ENCODE peak calls at places on chromosomes 6 and 20, in six cellular contexts. One of them, this sample, is unnamed.

GRCh38 chr6:26016326-26017275 is 54.0 kb downstream of the TRIM38 start:
- DNase-seq in heart left ventricle: peak
- DNase-seq in lower leg skin: no peak
- DNase-seq in HCT116: no peak
- DNase-seq in stomach: no peak
- DNase-seq in erythroblast: no peak
- DNase-seq in this sample: no peak

GRCh38 chr6:52544325-52545022 is 32.4 kb downstream of the TRAM2 start:
- DNase-seq in heart left ventricle: no peak
- DNase-seq in lower leg skin: no peak
- DNase-seq in HCT116: no peak
- DNase-seq in stomach: no peak
- DNase-seq in erythroblast: no peak
- DNase-seq in this sample: no peak

GRCh38 chr6:129732034-129732433 is 22.1 kb upstream of the ARHGAP18 start:
- DNase-seq in heart left ventricle: no peak
- DNase-seq in lower leg skin: no peak
- DNase-seq in HCT116: no peak
- DNase-seq in stomach: no peak
- DNase-seq in erythroblast: peak
- DNase-seq in this sample: no peak

GRCh38 chr20:21767739-21768223 is 62.3 kb downstream of the PAX1 start:
- DNase-seq in heart left ventricle: no peak
- DNase-seq in lower leg skin: no peak
- DNase-seq in HCT116: no peak
- DNase-seq in stomach: no peak
- DNase-seq in erythroblast: peak
- DNase-seq in this sample: no peak

GRCh38 chr6:111540971-111541719 is 58.1 kb upstream of the REV3L start:
- DNase-seq in heart left ventricle: no peak
- DNase-seq in lower leg skin: no peak
- DNase-seq in HCT116: no peak
- DNase-seq in stomach: no peak
- DNase-seq in erythroblast: no peak
- DNase-seq in this sample: no peak

GRCh38 chr6:73694711-73695411 is 1.1 kb upstream of the CD109 start:
- DNase-seq in heart left ventricle: no peak
- DNase-seq in lower leg skin: no peak
- DNase-seq in HCT116: no peak
- DNase-seq in stomach: no peak
- DNase-seq in erythroblast: no peak
- DNase-seq in this sample: no peak

GRCh38 chr20:36454664-36455427 is 86.5 kb upstream of the MYL9 start:
- DNase-seq in heart left ventricle: no peak
- DNase-seq in lower leg skin: no peak
- DNase-seq in HCT116: no peak
- DNase-seq in stomach: peak
- DNase-seq in erythroblast: no peak
- DNase-seq in this sample: peak

GRCh38 chr6:117840541-117840983 is 66.5 kb upstream of the SLC35F1 start:
- DNase-seq in heart left ventricle: no peak
- DNase-seq in lower leg skin: no peak
- DNase-seq in HCT116: peak
- DNase-seq in stomach: no peak
- DNase-seq in erythroblast: peak
- DNase-seq in this sample: no peak

GRCh38 chr6:95186710-95187109 is 390.6 kb upstream of the MANEA start:
- DNase-seq in heart left ventricle: no peak
- DNase-seq in lower leg skin: no peak
- DNase-seq in HCT116: no peak
- DNase-seq in stomach: no peak
- DNase-seq in erythroblast: no peak
- DNase-seq in this sample: no peak

GRCh38 chr6:143872211-143872610 is 7.9 kb downstream of the ZC2HC1B start:
- DNase-seq in heart left ventricle: no peak
- DNase-seq in lower leg skin: no peak
- DNase-seq in HCT116: no peak
- DNase-seq in stomach: no peak
- DNase-seq in erythroblast: no peak
- DNase-seq in this sample: no peak

GRCh38 chr20:63475209-63475608 is 2.8 kb upstream of the KCNQ2 start:
- DNase-seq in heart left ventricle: no peak
- DNase-seq in lower leg skin: no peak
- DNase-seq in HCT116: no peak
- DNase-seq in stomach: no peak
- DNase-seq in erythroblast: no peak
- DNase-seq in this sample: no peak

GRCh38 chr6:134707342-134707982 is 242.4 kb downstream of the ALDH8A1 start:
- DNase-seq in heart left ventricle: no peak
- DNase-seq in lower leg skin: no peak
- DNase-seq in HCT116: no peak
- DNase-seq in stomach: no peak
- DNase-seq in erythroblast: no peak
- DNase-seq in this sample: no peak

GRCh38 chr20:1275919-1276318 is 9.8 kb downstream of the SNPH start:
- DNase-seq in heart left ventricle: no peak
- DNase-seq in lower leg skin: no peak
- DNase-seq in HCT116: no peak
- DNase-seq in stomach: no peak
- DNase-seq in erythroblast: no peak
- DNase-seq in this sample: no peak

GRCh38 chr6:27757307-27757706 is 154.9 kb downstream of the OR2B2 start:
- DNase-seq in heart left ventricle: peak
- DNase-seq in lower leg skin: no peak
- DNase-seq in HCT116: no peak
- DNase-seq in stomach: peak
- DNase-seq in erythroblast: peak
- DNase-seq in this sample: no peak
- TF ChIP-seq POLR2A in heart left ventricle: no peak
- TF ChIP-seq POLR2A in lower leg skin: no peak
- TF ChIP-seq POLR2A in HCT116: no peak
- TF ChIP-seq POLR2A in stomach: no peak
- TF ChIP-seq POLR2A in erythroblast: peak
- TF ChIP-seq POLR2A in this sample: no peak

GRCh38 chr6:140736227-140736626 is 1361.8 kb upstream of the CITED2 start:
- DNase-seq in heart left ventricle: no peak
- DNase-seq in lower leg skin: no peak
- DNase-seq in HCT116: no peak
- DNase-seq in stomach: no peak
- DNase-seq in erythroblast: no peak
- DNase-seq in this sample: no peak
- TF ChIP-seq POLR2A in heart left ventricle: no peak
- TF ChIP-seq POLR2A in lower leg skin: no peak
- TF ChIP-seq POLR2A in HCT116: no peak
- TF ChIP-seq POLR2A in stomach: no peak
- TF ChIP-seq POLR2A in erythroblast: no peak
- TF ChIP-seq POLR2A in this sample: no peak

DNA sequence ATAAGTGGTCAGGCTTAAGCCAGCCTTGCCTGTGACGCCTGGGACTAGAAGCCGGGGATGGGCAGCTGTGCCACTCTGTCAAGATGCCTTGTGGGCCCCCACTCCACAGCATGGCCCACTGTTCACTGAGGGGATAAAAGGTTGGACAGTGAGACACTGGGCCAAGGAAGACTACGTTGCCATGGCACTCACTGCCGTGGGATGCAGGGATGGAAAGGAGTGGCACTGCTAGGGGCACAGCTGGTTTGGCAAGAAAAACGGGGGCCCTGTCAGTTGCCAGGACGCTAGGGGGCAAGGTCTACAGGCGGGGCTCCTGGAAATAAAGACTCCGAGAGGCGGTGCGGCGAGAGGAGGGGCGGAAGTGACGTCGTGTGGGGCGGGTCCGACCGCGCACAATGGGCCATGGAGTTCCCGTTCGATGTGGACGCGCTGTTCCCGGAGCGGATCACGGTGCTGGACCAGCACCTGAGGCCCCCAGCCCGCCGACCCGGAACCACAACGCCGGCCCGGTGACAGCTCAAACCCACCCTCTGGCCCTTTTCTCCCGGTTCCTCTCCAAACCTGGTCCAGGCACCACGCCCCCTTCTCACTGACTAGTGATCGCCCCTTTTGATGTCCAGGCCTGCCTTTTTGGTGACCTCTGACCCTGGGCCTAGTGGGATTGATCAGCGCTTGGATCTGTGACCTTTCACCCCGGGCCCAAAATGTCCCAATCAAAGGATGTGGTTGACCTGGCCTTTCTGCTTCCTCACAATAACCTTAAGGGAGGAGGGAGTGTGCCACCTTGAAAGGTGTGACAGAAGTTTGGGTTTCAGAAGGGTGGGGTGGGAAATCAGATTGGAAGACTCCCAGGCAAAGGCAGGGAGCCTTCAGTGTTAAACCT is at the start of gene ATAT1:
- DNase-seq in heart left ventricle: peak
- DNase-seq in lower leg skin: peak
- DNase-seq in HCT116: peak
- DNase-seq in stomach: peak
- DNase-seq in erythroblast: peak
- DNase-seq in this sample: peak
- TF ChIP-seq POLR2A in heart left ventricle: no peak
- TF ChIP-seq POLR2A in lower leg skin: no peak
- TF ChIP-seq POLR2A in HCT116: peak
- TF ChIP-seq POLR2A in stomach: no peak
- TF ChIP-seq POLR2A in erythroblast: peak
- TF ChIP-seq POLR2A in this sample: peak

DNA sequence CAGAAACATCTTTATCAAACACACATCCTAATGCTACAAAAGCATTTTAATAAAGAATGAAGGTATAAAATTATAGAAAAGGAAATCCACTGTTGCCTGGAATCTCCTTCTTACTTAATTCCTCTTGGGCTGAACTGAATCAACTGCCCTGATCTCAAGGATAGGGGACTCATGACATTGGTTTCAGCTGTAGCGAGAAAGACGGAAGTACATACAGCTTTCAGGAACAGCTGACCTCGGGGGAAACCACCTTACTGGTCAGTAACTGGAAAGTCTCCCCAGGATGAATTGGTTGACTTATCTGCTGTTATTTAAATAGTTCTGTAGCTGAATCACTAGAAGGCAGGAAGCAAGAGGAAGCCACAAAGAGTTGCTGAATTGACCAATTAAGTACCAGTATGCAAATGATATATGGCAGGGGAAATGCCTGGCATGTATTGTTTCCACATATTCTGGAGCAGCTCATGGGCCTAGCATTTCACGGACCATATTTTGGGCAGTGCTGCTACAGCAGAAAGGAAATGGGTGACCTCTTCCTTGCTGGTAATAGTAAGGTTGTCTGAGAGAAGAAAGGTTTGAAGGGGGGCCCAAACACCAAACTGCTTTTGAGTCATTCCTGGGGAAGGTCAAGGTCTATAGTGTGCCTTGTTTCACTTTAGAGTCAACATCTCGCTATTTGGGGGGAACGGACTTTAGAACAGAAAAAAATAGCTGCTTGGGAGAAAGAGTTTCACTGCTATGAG is 43.7 kb upstream of the MAP7 start:
- DNase-seq in heart left ventricle: no peak
- DNase-seq in lower leg skin: peak
- DNase-seq in HCT116: peak
- DNase-seq in stomach: peak
- DNase-seq in erythroblast: peak
- DNase-seq in this sample: peak
- TF ChIP-seq POLR2A in heart left ventricle: no peak
- TF ChIP-seq POLR2A in lower leg skin: no peak
- TF ChIP-seq POLR2A in HCT116: no peak
- TF ChIP-seq POLR2A in stomach: no peak
- TF ChIP-seq POLR2A in erythroblast: no peak
- TF ChIP-seq POLR2A in this sample: peak

GRCh38 chr20:17570347-17571152 is 675 bp downstream of the DSTN start:
- DNase-seq in heart left ventricle: peak
- DNase-seq in lower leg skin: peak
- DNase-seq in HCT116: peak
- DNase-seq in stomach: peak
- DNase-seq in erythroblast: peak
- DNase-seq in this sample: no peak
- TF ChIP-seq POLR2A in heart left ventricle: no peak
- TF ChIP-seq POLR2A in lower leg skin: no peak
- TF ChIP-seq POLR2A in HCT116: no peak
- TF ChIP-seq POLR2A in stomach: no peak
- TF ChIP-seq POLR2A in erythroblast: no peak
- TF ChIP-seq POLR2A in this sample: no peak

GRCh38 chr6:4776493-4776966 is 326 bp downstream of the CDYL start:
- DNase-seq in heart left ventricle: peak
- DNase-seq in lower leg skin: no peak
- DNase-seq in HCT116: no peak
- DNase-seq in stomach: no peak
- DNase-seq in erythroblast: peak
- DNase-seq in this sample: peak
- TF ChIP-seq POLR2A in heart left ventricle: no peak
- TF ChIP-seq POLR2A in lower leg skin: no peak
- TF ChIP-seq POLR2A in HCT116: no peak
- TF ChIP-seq POLR2A in stomach: no peak
- TF ChIP-seq POLR2A in erythroblast: no peak
- TF ChIP-seq POLR2A in this sample: no peak

GRCh38 chr20:35151739-35152138 is 4.6 kb upstream of the EDEM2 start:
- DNase-seq in heart left ventricle: no peak
- DNase-seq in lower leg skin: no peak
- DNase-seq in HCT116: no peak
- DNase-seq in stomach: no peak
- DNase-seq in erythroblast: no peak
- DNase-seq in this sample: no peak

GRCh38 chr20:35144694-35145093 is 2.4 kb downstream of the EDEM2 start:
- DNase-seq in heart left ventricle: no peak
- DNase-seq in lower leg skin: no peak
- DNase-seq in HCT116: no peak
- DNase-seq in stomach: no peak
- DNase-seq in erythroblast: no peak
- DNase-seq in this sample: no peak

GRCh38 chr20:35145141-35145564 is 2.0 kb downstream of the EDEM2 start:
- DNase-seq in heart left ventricle: no peak
- DNase-seq in lower leg skin: no peak
- DNase-seq in HCT116: peak
- DNase-seq in stomach: no peak
- DNase-seq in erythroblast: peak
- DNase-seq in this sample: no peak

GRCh38 chr20:35146299-35146921 is 726 bp downstream of the EDEM2 start:
- DNase-seq in heart left ventricle: peak
- DNase-seq in lower leg skin: peak
- DNase-seq in HCT116: no peak
- DNase-seq in stomach: no peak
- DNase-seq in erythroblast: peak
- DNase-seq in this sample: peak

GRCh38 chr20:35146922-35147574 is at the start of gene EDEM2:
- DNase-seq in heart left ventricle: peak
- DNase-seq in lower leg skin: peak
- DNase-seq in HCT116: peak
- DNase-seq in stomach: peak
- DNase-seq in erythroblast: peak
- DNase-seq in this sample: peak
- TF ChIP-seq POLR2A in heart left ventricle: no peak
- TF ChIP-seq POLR2A in lower leg skin: no peak
- TF ChIP-seq POLR2A in HCT116: peak
- TF ChIP-seq POLR2A in stomach: no peak
- TF ChIP-seq POLR2A in erythroblast: peak
- TF ChIP-seq POLR2A in this sample: peak